ENCODE peak calls at places on chromosomes 11 and 22, in four cellular contexts. X is cardiac muscle cell, P is B cell, I is mesothelial cell of epicardium. L is an unnamed sample.

GRCh38 chr22:38202437-38203089 is 769 bp downstream of the MAFF start:
- DNase-seq in X (peak; percentile 78), P (peak; percentile 74), I (peak; percentile 79), L (peak; percentile 60)

GRCh38 chr22:38724926-38725571 is 19.3 kb downstream of the GTPBP1 start:
- DNase-seq in I (no peak), P (peak; percentile 50), X (peak; percentile 56), L (no peak)

GRCh38 chr22:47672526-47672925 is 910.1 kb downstream of the TBC1D22A start:
- DNase-seq in I (no peak), X (no peak), P (no peak), L (no peak)

GRCh38 chr22:27719535-27720227 is 81.9 kb downstream of the MN1 start:
- DNase-seq in X (no peak), P (no peak), I (no peak), L (no peak)

GRCh38 chr11:38365274-38365673 is 1767.2 kb upstream of the RAG2 start:
- DNase-seq in I (no peak), X (no peak), P (no peak), L (no peak)

GRCh38 chr11:130675456-130675855 is 227.0 kb downstream of the ADAMTS15 start:
- DNase-seq in X (no peak), P (no peak), I (no peak), L (no peak)

GRCh38 chr11:62689421-62690183 is at the start of gene LRRN4CL:
- DNase-seq in X (peak; percentile 50), P (no peak), I (peak; percentile 43), L (peak; percentile 18)

GRCh38 chr22:47698906-47699305 is 936.5 kb downstream of the TBC1D22A start:
- DNase-seq in I (no peak), P (no peak), X (no peak), L (no peak)

GRCh38 chr11:33065445-33066178 is 26.2 kb downstream of the TCP11L1 start:
- DNase-seq in P (peak; percentile 69), I (peak; percentile 74), X (peak; percentile 79), L (peak; percentile 68)

GRCh38 chr11:87301785-87302540 is 264.2 kb downstream of the TMEM135 start:
- DNase-seq in X (no peak), I (no peak), P (no peak), L (no peak)

DNA sequence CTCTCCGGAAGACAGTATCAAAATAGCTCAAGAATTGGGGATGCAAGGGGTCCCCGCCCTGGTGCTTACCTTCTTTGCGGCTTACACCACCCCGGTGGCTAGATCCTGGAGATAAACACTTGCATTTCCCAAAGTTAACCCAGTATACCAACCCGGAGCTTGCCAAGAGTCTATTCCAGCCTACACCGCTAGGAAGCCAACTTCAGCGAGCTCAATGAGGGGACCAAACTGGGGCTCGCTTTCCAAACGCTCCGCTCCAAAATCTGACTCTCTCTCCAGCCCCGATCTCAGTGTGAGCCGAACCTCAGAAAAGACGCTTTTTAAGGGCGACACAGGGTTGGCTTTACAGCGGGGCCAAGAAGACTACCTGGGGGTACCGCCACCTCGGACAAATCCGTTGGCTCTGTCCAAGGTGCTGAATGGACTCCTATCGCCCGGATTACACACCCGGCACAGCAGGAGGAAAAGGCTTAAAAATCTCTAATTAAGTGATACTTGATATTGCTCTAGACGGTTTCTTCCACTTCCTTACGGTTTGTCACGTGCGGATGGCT is 20.1 kb upstream of the BDNF start:
- DNase-seq in I (peak; percentile 84), X (peak; percentile 89), P (no peak), L (peak; percentile 73)
- TF ChIP-seq CTCF in I (peak; percentile 15), X (peak; percentile 38), P (no peak), L (no peak)

DNA sequence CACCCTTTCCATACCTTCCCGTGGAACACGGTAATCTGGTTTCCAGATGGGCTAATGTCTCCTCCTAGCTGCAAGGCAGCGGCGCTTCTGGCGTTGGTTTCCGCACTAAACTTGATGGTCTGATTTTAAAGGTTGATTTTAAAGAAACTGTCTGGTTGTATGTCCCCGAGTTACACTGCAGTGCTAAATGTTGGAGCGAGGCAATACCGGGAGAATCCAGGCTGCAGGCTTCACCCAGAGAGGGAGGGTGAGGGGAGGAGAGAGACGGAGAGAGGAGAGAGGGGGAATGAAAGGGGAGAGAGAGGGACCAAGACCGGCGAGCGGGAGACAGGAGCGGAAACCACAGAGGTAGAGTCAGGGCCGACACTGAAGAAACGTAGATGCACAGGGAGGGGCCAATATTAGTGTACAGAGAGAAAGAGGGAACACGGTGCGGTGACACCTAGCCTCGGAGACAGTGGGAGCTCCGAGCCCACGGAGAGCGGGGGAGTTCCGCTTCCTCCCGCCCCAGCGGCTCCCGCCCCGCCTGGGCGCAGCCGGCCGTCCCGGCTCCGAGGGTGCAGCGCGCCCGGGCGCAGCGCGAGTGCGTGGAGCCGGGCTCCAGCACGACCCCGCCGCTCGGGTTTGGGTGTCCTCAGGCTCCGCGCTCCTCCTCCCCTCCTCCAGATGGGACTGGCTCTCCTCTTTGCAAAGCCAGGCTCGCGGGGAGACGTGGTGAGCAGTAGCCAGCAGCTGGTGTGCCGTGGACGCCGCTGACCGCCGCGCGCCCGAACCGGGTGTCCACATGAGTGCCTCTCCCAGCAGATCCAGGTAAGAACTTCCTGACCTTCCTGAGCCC is 71.9 kb upstream of the GRAMD1B start:
- DNase-seq in P (peak; percentile 1), I (peak; percentile 45), X (peak; percentile 60), L (peak; percentile 79)
- TF ChIP-seq CTCF in P (no peak), I (no peak), X (peak; percentile 24), L (no peak)

GRCh38 chr11:125886997-125887372 is 483 bp upstream of the HYLS1 start:
- DNase-seq in I (no peak), P (peak; percentile 58), X (no peak), L (peak; percentile 38)

GRCh38 chr11:125890447-125891100 is 3.1 kb downstream of the HYLS1 start:
- DNase-seq in I (no peak), X (no peak), P (no peak), L (no peak)

GRCh38 chr11:125883375-125883774 is 4.1 kb upstream of the HYLS1 start:
- DNase-seq in I (no peak), X (no peak), P (no peak), L (no peak)

GRCh38 chr11:125892071-125892470 is 4.6 kb downstream of the HYLS1 start:
- DNase-seq in I (no peak), X (no peak), P (no peak), L (no peak)

DNA sequence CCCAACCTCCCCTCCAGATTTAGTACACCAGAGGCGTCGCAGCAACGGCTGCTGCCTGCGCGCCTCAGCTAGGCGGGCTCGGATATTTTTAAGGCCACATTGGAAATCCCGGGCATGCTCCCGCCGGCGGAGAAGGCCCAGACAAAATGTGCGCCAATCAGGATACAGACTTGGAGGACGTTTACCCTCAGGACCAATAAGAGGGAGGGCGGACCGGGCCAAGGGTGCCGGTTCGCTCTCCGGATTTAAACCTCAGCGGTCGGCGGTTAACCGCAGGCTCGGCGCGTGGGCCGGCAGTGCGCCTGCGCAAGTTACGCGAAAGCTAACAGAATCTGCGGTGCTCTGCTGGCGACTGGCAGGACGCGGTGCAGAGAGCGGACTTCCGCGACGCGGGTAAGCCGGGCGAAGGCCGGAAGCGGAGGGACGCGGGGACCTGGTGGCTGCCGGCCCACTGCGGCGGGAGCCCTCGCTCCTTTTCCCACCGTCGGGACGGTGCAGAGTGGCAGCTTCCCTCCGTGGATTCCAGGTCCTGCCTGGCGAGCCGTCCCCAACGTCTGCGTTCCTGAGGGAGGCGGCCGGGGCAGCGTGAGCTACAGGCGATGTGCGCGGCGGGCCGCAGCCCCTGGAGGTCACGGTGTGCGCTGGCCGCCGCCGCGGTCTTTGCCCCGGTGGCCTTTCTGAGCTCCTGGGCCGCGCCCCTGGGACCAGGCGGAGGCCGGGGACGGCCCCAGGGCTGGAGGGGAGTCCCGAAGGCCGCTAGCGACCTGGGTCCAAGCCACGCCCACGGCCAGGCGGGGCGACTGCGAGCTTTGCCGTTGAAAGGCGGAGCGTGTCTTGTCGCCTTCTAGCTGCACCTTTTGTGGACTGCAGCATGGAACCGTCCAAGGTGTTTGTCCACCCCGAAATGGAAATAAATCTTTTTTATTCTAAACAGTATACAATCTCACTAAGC is at the start of gene HYLS1:
- DNase-seq in P (peak; percentile 97), X (peak; percentile 77), I (peak; percentile 86), L (peak; percentile 93)
- TF ChIP-seq CTCF in P (no peak), X (peak; percentile 10), I (no peak), L (no peak)

GRCh38 chr22:26713823-26714449 is 56.5 kb downstream of the MIAT start:
- DNase-seq in X (peak; percentile 45), P (no peak), I (no peak), L (no peak)

GRCh38 chr22:26711205-26711958 is 54.0 kb downstream of the MIAT start:
- DNase-seq in X (no peak), I (no peak), P (no peak), L (peak; percentile 52)

GRCh38 chr22:26709617-26710390 is 52.4 kb downstream of the MIAT start:
- DNase-seq in I (no peak), P (no peak), X (no peak), L (no peak)

GRCh38 chr22:26714971-26715370 is 57.6 kb downstream of the MIAT start:
- DNase-seq in X (no peak), I (no peak), P (no peak), L (no peak)

GRCh38 chr22:26712158-26712557 is 54.8 kb downstream of the MIAT start:
- DNase-seq in P (no peak), I (no peak), X (no peak), L (no peak)
- TF ChIP-seq CTCF in P (no peak), I (no peak), X (no peak), L (no peak)

DNA sequence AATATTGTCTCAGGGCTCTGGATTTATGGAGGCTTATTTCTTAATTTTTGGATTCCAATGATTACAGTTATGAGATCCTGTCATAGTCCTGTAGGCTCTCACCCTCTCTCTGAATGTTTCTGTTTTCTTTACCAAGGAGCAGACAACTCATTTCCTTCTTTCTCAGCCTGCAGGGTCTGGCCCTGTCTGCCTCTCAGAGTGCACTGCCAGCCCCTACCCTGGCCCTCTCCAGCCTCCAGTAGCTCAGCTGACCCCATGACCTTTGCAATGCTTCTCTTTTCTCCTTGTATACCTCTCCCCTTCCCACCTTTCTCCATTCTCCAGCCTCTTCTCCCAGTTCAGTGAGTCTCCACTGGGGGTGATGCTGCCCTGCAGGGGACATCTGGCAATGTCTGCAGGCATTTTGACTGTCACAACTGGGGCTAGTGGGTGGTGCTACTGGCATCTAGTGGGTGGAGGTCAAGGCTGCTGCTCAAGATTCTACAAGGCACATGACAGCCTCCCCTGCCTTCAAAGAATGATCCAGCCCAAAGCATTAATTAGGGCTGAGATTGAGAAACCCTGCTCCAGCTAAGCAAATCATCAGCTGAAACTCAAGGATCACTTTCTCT is 78.8 kb downstream of the APIP start:
- DNase-seq in P (no peak), X (no peak), I (no peak), L (no peak)
- TF ChIP-seq CTCF in P (no peak), X (no peak), I (no peak), L (no peak)

GRCh38 chr11:14308114-14308896 is 50.7 kb downstream of the RRAS2 start:
- DNase-seq in I (no peak), X (peak; percentile 60), P (peak; percentile 52), L (peak; percentile 20)

GRCh38 chr11:14308897-14309387 is 50.0 kb downstream of the RRAS2 start:
- DNase-seq in I (no peak), P (peak; percentile 53), X (no peak), L (no peak)

GRCh38 chr11:14304601-14305000 is 54.4 kb downstream of the RRAS2 start:
- DNase-seq in I (no peak), X (peak; percentile 32), P (no peak), L (no peak)

GRCh38 chr11:14305649-14306048 is 53.3 kb downstream of the RRAS2 start:
- DNase-seq in I (no peak), X (no peak), P (no peak), L (no peak)

DNA sequence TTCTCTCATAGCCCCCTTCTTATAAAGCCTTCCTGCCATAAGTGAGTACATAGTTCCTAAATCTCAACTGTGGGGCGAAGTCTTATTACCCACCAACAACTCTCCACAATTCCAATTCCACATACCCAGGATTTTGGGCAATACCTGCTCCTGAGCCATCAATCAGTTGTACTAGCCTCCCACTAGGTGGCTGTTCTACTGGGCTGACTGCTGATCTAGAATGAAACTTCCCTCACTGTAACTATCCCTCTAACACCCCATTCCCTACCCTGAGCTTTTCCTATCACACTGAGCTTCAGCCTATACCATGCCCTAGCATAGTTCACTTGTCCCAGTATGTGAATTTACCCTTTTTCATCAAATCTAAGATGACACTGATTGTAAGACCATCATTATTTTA is 52.5 kb downstream of the RRAS2 start:
- DNase-seq in I (no peak), P (no peak), X (no peak), L (no peak)
- TF ChIP-seq CTCF in I (no peak), P (no peak), X (no peak), L (no peak)

L was measured in GM20000.